ENCODE peak calls at places on chromosomes 7 and 10, in six cellular contexts. R, H, K, E, F and D are unnamed samples.

GRCh38 chr7:193538-194256 is 1.3 kb downstream of the FAM20C start:
- DNase-seq in R (no peak), H (no peak), K (peak), E (no peak), F (no peak), D (peak)

GRCh38 chr10:35341521-35341920 is 5.2 kb downstream of the CCNY start:
- DNase-seq in R (no peak), H (no peak), K (no peak), E (no peak), F (peak), D (no peak)

GRCh38 chr10:35308809-35309208 is 27.5 kb upstream of the CCNY start:
- DNase-seq in R (no peak), H (no peak), K (no peak), E (no peak), F (no peak), D (no peak)

GRCh38 chr10:102629661-102630614 is 14.3 kb upstream of the TRIM8 start:
- DNase-seq in R (peak), H (peak), K (no peak), E (no peak), F (no peak), D (no peak)

GRCh38 chr7:4661871-4662270 is 20.2 kb upstream of the FOXK1 start:
- DNase-seq in R (peak), H (no peak), K (no peak), E (no peak), F (no peak), D (no peak)

GRCh38 chr10:20817116-20817515 is 80.0 kb downstream of the NEBL start:
- DNase-seq in R (no peak), H (no peak), K (no peak), E (no peak), F (no peak), D (no peak)

GRCh38 chr10:12073526-12073925 is 4.8 kb downstream of the DHTKD1 start:
- DNase-seq in R (no peak), H (no peak), K (no peak), E (no peak), F (no peak), D (no peak)

GRCh38 chr10:77702166-77702565 is 64.6 kb upstream of the KCNMA1 start:
- DNase-seq in R (peak), H (no peak), K (no peak), E (no peak), F (no peak), D (no peak)

GRCh38 chr10:86876748-86877147 is 80.7 kb downstream of the MMRN2 start:
- DNase-seq in R (peak), H (no peak), K (no peak), E (no peak), F (no peak), D (no peak)

GRCh38 chr7:16417958-16418357 is 3.4 kb downstream of the CRPPA start:
- DNase-seq in R (peak), H (no peak), K (no peak), E (peak), F (no peak), D (no peak)

GRCh38 chr7:107865956-107866775 is 24.8 kb upstream of the DLD start:
- DNase-seq in R (no peak), H (no peak), K (no peak), E (no peak), F (no peak), D (no peak)

GRCh38 chr7:142785841-142786250 is 15.1 kb downstream of the PRSS2 start:
- DNase-seq in R (no peak), H (no peak), K (no peak), E (peak), F (no peak), D (no peak)

GRCh38 chr10:64586930-64587503 is 1065.8 kb downstream of the REEP3 start:
- DNase-seq in R (no peak), H (no peak), K (no peak), E (no peak), F (no peak), D (no peak)

GRCh38 chr7:11206131-11206921 is 232.7 kb downstream of the PHF14 start:
- DNase-seq in R (no peak), H (no peak), K (no peak), E (no peak), F (no peak), D (no peak)

GRCh38 chr7:192035-192649 is at the start of gene FAM20C:
- DNase-seq in R (peak), H (no peak), K (peak), E (no peak), F (no peak), D (peak)

GRCh38 chr7:129843365-129843898 is 109.3 kb downstream of the UBE2H start:
- DNase-seq in R (no peak), H (no peak), K (no peak), E (no peak), F (no peak), D (no peak)

GRCh38 chr7:82443801-82444219 is 233 bp upstream of the CACNA2D1 start:
- DNase-seq in R (peak), H (peak), K (peak), E (no peak), F (no peak), D (peak)

GRCh38 chr10:104527013-104527412 is 114.1 kb upstream of the SORCS3 start:
- DNase-seq in R (no peak), H (no peak), K (no peak), E (no peak), F (no peak), D (no peak)

GRCh38 chr10:97428572-97428981 is 2.6 kb downstream of the PGAM1 start:
- DNase-seq in R (no peak), H (no peak), K (no peak), E (no peak), F (no peak), D (no peak)

GRCh38 chr7:104137971-104138370 is 69.8 kb downstream of the ORC5 start:
- DNase-seq in R (peak), H (no peak), K (no peak), E (no peak), F (no peak), D (no peak)

GRCh38 chr7:140017034-140017433 is 45.7 kb downstream of the PARP12 start:
- DNase-seq in R (no peak), H (no peak), K (no peak), E (no peak), F (no peak), D (no peak)

GRCh38 chr7:124575181-124575580 is 190.4 kb downstream of the GPR37 start:
- DNase-seq in R (peak), H (no peak), K (no peak), E (no peak), F (no peak), D (no peak)

GRCh38 chr10:84537447-84537931 is 209.1 kb downstream of the CCSER2 start:
- DNase-seq in R (peak), H (no peak), K (peak), E (peak), F (no peak), D (peak)

GRCh38 chr10:80767940-80768339 is 230.2 kb downstream of the SH2D4B start:
- DNase-seq in R (no peak), H (no peak), K (no peak), E (peak), F (no peak), D (no peak)

GRCh38 chr7:19112290-19113000 is 5.0 kb downstream of the TWIST1 start:
- DNase-seq in R (peak), H (peak), K (no peak), E (no peak), F (no peak), D (no peak)

GRCh38 chr7:28729685-28730084 is 228.4 kb downstream of the TRIL start:
- DNase-seq in R (peak), H (no peak), K (no peak), E (no peak), F (no peak), D (peak)

GRCh38 chr10:98308602-98309365 is 40.8 kb upstream of the LOXL4 start:
- DNase-seq in R (no peak), H (no peak), K (peak), E (peak), F (no peak), D (no peak)

GRCh38 chr7:2156756-2157472 is 75.8 kb downstream of the MAD1L1 start:
- DNase-seq in R (no peak), H (no peak), K (no peak), E (no peak), F (no peak), D (no peak)

GRCh38 chr7:98200364-98200763 is 10.9 kb upstream of the BHLHA15 start:
- DNase-seq in R (no peak), H (no peak), K (no peak), E (no peak), F (peak), D (no peak)

GRCh38 chr7:74002474-74003017 is 25.4 kb upstream of the ELN start:
- DNase-seq in R (peak), H (no peak), K (no peak), E (no peak), F (no peak), D (peak)

GRCh38 chr7:2691223-2691818 is 3.3 kb downstream of the AMZ1 start:
- DNase-seq in R (no peak), H (no peak), K (no peak), E (no peak), F (no peak), D (no peak)

GRCh38 chr7:21338728-21339164 is 89.1 kb upstream of the SP4 start:
- DNase-seq in R (no peak), H (no peak), K (no peak), E (no peak), F (no peak), D (no peak)

GRCh38 chr7:43461349-43462024 is 121.4 kb upstream of the STK17A start:
- DNase-seq in R (no peak), H (peak), K (no peak), E (no peak), F (no peak), D (no peak)

GRCh38 chr7:31023877-31024276 is 28.2 kb upstream of the ADCYAP1R1 start:
- DNase-seq in R (no peak), H (no peak), K (no peak), E (no peak), F (peak), D (no peak)

GRCh38 chr7:55130079-55130476 is 111.3 kb downstream of the EGFR start:
- DNase-seq in R (peak), H (no peak), K (no peak), E (no peak), F (no peak), D (peak)

GRCh38 chr10:101394522-101395133 is 40.7 kb downstream of the BTRC start:
- DNase-seq in R (no peak), H (no peak), K (no peak), E (peak), F (no peak), D (no peak)

GRCh38 chr7:107998660-107999480 is 4.1 kb downstream of the LAMB1 start:
- DNase-seq in R (no peak), H (no peak), K (no peak), E (no peak), F (no peak), D (no peak)

DNA sequence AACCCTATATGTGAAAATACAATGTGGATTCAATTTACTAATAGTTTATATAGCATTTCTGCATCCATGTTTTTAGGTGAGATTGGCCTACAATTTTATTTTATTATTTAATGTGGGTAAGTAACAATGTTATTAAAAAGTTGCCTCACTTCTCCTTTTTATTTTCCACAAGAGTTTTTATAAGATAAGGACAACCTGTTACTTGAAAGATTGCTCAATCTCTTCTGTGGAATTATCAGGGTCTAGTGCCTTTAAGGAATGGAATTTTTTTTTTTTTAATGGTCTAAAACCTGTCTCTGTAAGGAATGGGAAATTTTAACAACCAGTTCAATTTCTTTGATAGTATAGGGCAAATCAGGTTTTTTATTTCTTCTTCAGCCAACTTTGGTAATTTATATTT is 53.9 kb upstream of the RAB18 start:
- DNase-seq in R (no peak), H (no peak), K (no peak), E (no peak), F (no peak), D (no peak)
- TF ChIP-seq RAD21 in R (no peak), H (no peak), K (no peak), E (no peak), F (no peak), D (no peak)

DNA sequence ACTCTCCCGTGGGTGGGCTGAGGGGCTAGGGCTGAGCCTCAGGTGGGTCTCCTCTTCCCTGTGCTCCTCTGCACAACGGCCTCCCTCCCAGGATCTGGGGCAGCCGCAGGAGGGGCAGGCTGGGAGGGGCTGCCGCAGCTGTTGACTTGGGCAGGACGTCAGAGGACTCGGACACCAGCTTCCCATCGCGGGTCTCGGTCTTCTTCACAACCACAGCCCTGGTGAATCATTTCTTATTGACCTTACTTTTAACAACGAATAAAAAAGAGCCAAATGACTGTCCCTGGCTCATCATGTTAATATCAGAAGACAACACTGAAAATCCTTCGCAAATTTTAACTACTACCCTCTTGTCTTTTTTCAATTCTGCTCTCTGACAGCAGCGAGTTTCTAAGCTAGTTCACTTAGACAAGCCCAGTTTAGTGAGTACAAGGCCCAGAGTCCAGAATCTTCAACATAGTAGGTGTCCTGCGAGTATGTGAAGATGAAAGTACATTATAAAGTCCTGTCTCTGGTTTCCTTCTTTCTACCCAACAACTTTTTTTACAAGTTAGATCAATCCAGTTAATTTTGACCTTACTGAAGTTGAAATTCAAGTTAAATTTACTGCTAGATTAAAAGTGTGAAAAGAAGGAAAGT is 32.4 kb downstream of the CTNNA3 start:
- DNase-seq in R (no peak), H (no peak), K (no peak), E (no peak), F (no peak), D (no peak)
- H3K4me3 ChIP-seq in R (no peak), H (no peak), K (no peak), E (no peak), F (no peak), D (no peak)

DNA sequence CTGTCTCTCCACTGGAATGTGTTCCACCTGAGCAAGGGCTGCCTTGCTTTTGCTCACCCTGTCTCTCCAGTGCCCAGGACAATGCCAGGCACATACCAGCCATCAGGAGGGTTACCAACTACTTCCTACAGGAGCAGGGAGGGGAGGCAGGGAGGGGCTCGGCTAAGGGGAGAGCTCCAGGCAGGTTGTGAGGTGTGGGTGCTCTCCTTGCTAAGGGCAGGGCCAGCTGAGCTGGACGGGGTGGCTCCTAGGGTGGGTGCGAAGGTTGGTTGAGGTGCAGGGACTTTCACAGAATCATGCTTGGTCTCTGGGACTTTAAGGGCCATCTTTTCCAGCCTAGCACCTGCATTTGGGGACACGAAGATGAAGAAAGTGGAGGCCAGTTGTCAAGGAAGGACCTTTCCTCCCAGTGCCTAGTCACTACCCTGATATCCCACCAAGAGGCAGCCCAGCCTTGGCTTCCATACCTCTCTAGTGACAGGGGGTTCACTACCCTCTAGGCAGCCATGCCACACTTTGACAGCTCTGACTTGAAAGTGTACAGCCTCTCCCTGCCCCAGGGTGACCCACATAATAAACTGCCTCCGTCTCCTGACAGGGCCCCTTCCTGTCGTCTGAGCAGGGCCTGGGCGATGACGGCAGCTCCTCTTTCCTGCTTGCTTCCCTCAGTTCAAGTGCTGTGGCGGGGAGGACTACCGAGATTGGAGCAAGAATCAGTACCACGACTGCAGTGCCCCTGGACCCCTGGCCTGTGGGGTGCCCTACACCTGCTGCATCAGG is 46.5 kb downstream of the TSPAN15 start:
- DNase-seq in R (no peak), H (no peak), K (no peak), E (no peak), F (no peak), D (no peak)
- TF ChIP-seq USF2 in R (no peak), H (no peak), K (no peak), E (no peak), F (no peak), D (no peak)

DNA sequence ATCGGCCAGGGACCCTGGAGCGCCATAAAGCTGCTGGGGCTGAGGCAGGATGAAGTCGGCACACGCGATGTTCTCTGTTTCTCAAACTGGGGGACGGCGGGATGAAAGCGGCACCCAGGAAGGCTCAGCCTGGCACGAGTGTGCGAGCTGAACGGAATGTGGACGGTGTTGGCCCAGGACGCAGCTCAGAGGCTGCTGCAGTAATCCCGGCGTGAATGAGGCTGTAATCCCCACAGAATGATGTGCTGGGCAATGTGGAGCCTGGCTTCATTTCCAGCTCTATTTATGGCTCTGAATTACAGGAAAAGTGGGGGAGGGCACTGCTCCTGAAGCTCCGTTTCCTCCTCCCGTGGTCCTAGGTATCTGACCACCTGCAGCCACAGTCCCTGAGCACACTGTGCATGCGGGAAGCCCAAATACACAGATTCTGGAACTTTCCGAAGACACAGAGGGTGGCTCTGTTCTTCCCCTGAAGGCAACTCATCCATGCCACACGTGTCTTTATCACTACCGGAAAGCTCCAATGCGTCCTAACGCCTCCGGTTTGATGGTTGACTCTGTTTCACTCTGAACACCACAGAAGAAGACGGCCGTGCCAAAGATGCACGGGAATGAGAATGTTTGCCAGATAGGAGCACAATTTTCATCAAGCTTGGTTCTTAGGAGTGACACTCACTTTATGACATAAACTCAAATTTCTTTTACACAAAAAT is 37.6 kb downstream of the KLF6 start:
- DNase-seq in R (no peak), H (no peak), K (no peak), E (no peak), F (no peak), D (no peak)
- TF ChIP-seq RAD21 in R (no peak), H (no peak), K (no peak), E (no peak), F (no peak), D (no peak)